ENCODE peak calls at places on chromosomes 7 and 10, in four cellular contexts. L is sigmoid colon, T is memory B cell, D is AG08395. R is an unnamed sample.
A peak's percentile ranks its signal among the peaks of the same experiment; 100 is the strongest.

GRCh38 chr10:113782367-113782766 is 30.9 kb downstream of the PLEKHS1 start:
- DNase-seq in T (no peak), L (no peak), D (no peak), R (no peak)

GRCh38 chr7:39085590-39086049 is 107.9 kb downstream of the POU6F2 start:
- DNase-seq in D (no peak), T (no peak), L (no peak), R (no peak)

GRCh38 chr10:97573021-97573420 is 442 bp downstream of the ANKRD2 start:
- DNase-seq in L (no peak), T (no peak), D (no peak), R (no peak)

GRCh38 chr7:105975770-105976428 is 12.8 kb downstream of the CDHR3 start:
- DNase-seq in D (no peak), T (no peak), L (no peak), R (peak; percentile 54)

GRCh38 chr7:97847791-97848190 is 24.4 kb downstream of the ASNS start:
- DNase-seq in T (no peak), D (no peak), L (no peak), R (no peak)

GRCh38 chr10:79070611-79071534 is 2.1 kb downstream of the ZMIZ1 start:
- DNase-seq in D (peak; percentile 82), L (peak; percentile 98), T (no peak), R (peak; percentile 98)

GRCh38 chr7:103989785-103990775 is 622 bp upstream of the RELN start:
- DNase-seq in D (no peak), L (no peak), T (no peak), R (peak; percentile 39)

GRCh38 chr7:122136033-122136432 is 8.0 kb downstream of the AASS start:
- DNase-seq in D (no peak), L (no peak), T (no peak), R (peak; percentile 18)

GRCh38 chr10:131697461-131698128 is 203.2 kb upstream of the PPP2R2D start:
- DNase-seq in D (no peak), T (no peak), L (no peak), R (no peak)

GRCh38 chr10:123942114-123942513 is 50.5 kb upstream of the CPXM2 start:
- DNase-seq in T (no peak), D (no peak), L (no peak), R (no peak)

GRCh38 chr7:117777335-117778150 is 95.7 kb downstream of the CTTNBP2 start:
- DNase-seq in L (no peak), T (no peak), D (no peak), R (no peak)

GRCh38 chr7:139775829-139776266 is 1.9 kb downstream of the HIPK2 start:
- DNase-seq in D (peak; percentile 73), T (peak; percentile 45), L (peak; percentile 77), R (peak; percentile 93)

GRCh38 chr10:124589491-124590006 is 127.9 kb downstream of the LHPP start:
- DNase-seq in L (no peak), T (no peak), D (no peak), R (no peak)

GRCh38 chr10:96420610-96421009 is 61.8 kb upstream of the OPALIN start:
- DNase-seq in T (no peak), D (no peak), L (no peak), R (no peak)

GRCh38 chr7:17546206-17546998 is 247.9 kb downstream of the AHR start:
- DNase-seq in T (no peak), L (no peak), D (peak; percentile 36), R (peak; percentile 93)

GRCh38 chr7:82534687-82535086 is 91.1 kb upstream of the CACNA2D1 start:
- DNase-seq in T (no peak), L (no peak), D (peak; percentile 17), R (peak; percentile 58)

GRCh38 chr7:90594791-90595317 is 1.3 kb upstream of the CDK14 start:
- DNase-seq in T (no peak), D (peak; percentile 71), L (peak; percentile 77), R (peak; percentile 98)

GRCh38 chr7:103972779-103973434 is 16.6 kb downstream of the RELN start:
- DNase-seq in L (no peak), D (no peak), T (no peak), R (no peak)

GRCh38 chr10:62853710-62854109 is 37.5 kb upstream of the EGR2 start:
- DNase-seq in D (no peak), L (no peak), T (no peak), R (no peak)

GRCh38 chr10:91758303-91759146 is 39.7 kb upstream of the TNKS2 start:
- DNase-seq in T (peak; percentile 30), D (peak; percentile 41), L (no peak), R (peak; percentile 77)

R was measured in cardiac fibroblast.